ENCODE peak calls at places on chromosomes 7 and 10, in ten cellular contexts. S, E, W, Q, A, D, U, I, Z and V are unnamed samples.
A peak's percentile ranks its signal among the peaks of the same experiment; 100 is the strongest.

GRCh38 chr7:152341039-152341913 is 94.5 kb downstream of the KMT2C start:
- DNase-seq in S (peak; percentile 71), E (peak; percentile 26), W (no peak), Q (peak; percentile 35), A (peak; percentile 27), D (peak; percentile 71), U (peak; percentile 35), I (peak; percentile 32), Z (no peak), V (no peak)

GRCh38 chr7:111529507-111530355 is 32.6 kb downstream of the IMMP2L start:
- DNase-seq in S (peak; percentile 14), E (no peak), W (no peak), Q (no peak), A (no peak), D (no peak), U (no peak), I (no peak), Z (no peak), V (no peak)

GRCh38 chr7:41964849-41965745 is 262.2 kb upstream of the INHBA start:
- DNase-seq in S (no peak), E (no peak), W (no peak), Q (no peak), A (no peak), D (no peak), U (no peak), I (no peak), Z (no peak), V (no peak)

GRCh38 chr7:36165059-36165458 is 12.0 kb downstream of the EEPD1 start:
- DNase-seq in S (peak; percentile 32), E (no peak), W (no peak), Q (no peak), A (no peak), D (no peak), U (no peak), I (no peak), Z (no peak), V (peak; percentile 16)

GRCh38 chr10:31648966-31649365 is 279.7 kb downstream of the ARHGAP12 start:
- DNase-seq in S (peak; percentile 49), E (no peak), W (no peak), Q (no peak), A (no peak), D (no peak), U (no peak), I (no peak), Z (no peak), V (no peak)

GRCh38 chr10:12656518-12657142 is 307.3 kb downstream of the CAMK1D start:
- DNase-seq in S (peak; percentile 75), E (peak; percentile 29), W (no peak), Q (peak; percentile 26), A (no peak), D (peak; percentile 56), U (peak; percentile 37), I (peak; percentile 24), Z (no peak), V (peak; percentile 29)

GRCh38 chr7:131221061-131221460 is 106.6 kb upstream of the MKLN1 start:
- DNase-seq in S (no peak), E (no peak), W (no peak), Q (no peak), A (no peak), D (no peak), U (no peak), I (no peak), Z (no peak), V (no peak)

GRCh38 chr10:14526326-14526725 is 195.6 kb upstream of the FRMD4A start:
- DNase-seq in S (no peak), E (no peak), W (no peak), Q (no peak), A (no peak), D (no peak), U (no peak), I (no peak), Z (no peak), V (no peak)

GRCh38 chr7:101550641-101551531 is 78.2 kb downstream of the MYL10 start:
- DNase-seq in S (peak; percentile 9), E (no peak), W (no peak), Q (no peak), A (no peak), D (peak; percentile 72), U (peak; percentile 51), I (no peak), Z (no peak), V (no peak)

DNA sequence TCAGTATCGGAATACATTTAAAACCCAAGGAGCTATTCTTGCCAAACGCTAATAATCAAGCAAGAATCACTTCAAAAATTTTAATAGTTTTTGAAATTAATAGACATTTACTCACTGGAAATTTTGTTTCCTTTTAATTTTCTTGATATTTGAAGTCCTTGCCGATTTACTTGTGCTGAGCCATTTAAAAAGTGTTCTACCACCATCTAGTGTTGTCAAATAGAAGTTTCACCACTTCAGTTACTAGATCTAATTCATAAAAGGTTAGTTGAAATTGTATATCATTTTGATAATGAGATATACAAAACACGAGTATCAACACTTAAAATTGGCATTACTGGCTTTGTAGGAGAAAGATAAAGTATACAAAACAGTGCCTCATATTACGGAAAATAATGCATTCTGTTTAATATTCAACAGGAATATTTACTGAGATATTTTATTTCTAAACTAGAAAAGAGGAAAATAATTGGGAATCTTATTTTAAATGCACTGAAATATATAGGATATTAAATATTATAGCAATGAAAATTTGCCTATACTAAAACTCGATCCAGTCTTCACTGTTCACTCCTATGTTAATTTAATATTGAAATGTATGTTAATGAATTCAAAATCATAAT is 664.8 kb upstream of the SEMA3D start:
- DNase-seq in S (peak; percentile 81), E (no peak), W (no peak), Q (no peak), A (no peak), D (peak; percentile 31), U (no peak), I (no peak), Z (no peak), V (peak; percentile 17)
- TF ChIP-seq CTCF in S (peak; percentile 52), E (peak; percentile 37), W (peak; percentile 24), Q (no peak), A (peak; percentile 28), D (peak; percentile 85), U (no peak), I (peak; percentile 49), Z (peak; percentile 37), V (peak; percentile 20)

DNA sequence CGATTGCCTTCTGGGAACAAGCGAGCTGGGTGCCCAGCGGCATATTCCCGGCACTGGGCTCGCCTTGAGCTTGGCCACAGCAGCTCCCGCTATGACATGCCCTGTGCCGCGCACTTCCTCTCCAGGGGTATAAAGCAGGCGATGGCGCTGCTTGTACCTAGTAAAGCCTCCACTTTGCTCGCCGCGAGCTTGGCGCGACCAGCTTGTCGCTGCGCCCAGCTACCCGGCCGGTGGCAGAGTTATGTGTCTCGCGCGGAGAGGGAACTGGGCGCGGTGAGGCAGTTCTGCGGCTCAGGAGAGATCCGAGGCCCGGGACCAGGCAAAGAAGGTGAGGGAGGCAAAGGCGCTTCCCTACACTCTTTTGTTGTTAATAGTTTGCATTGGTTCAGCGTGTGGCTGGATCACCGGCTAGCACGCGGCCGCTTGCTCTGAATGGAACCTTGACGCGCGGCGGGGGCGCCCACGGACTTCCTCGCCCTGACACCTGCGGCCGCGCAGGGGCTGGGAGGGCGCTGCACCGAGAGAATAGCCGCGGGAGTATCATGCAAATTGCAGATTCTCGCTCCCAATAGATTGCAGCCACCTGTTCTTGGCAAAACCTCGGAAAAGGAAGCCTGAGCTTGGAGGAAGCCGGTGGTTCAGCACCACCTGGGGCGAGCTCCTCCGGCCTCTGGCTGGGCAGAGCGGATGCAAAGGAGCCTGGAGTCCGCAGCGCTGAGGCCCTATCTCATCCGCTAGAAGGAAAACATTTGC is 3.0 kb upstream of the BUB3 start:
- DNase-seq in S (no peak), E (no peak), W (no peak), Q (no peak), A (no peak), D (peak; percentile 52), U (no peak), I (no peak), Z (no peak), V (no peak)
- H3K4me3 ChIP-seq in S (peak overlapping the region; percentile 17), E (no peak overlapping the region), W (peak overlapping the region; percentile 58), Q (peak overlapping the region; percentile 19), A (no peak overlapping the region), D (no peak overlapping the region), U (no peak overlapping the region), I (peak overlapping the region; percentile 50), Z (peak overlapping the region; percentile 47), V (no peak overlapping the region)

GRCh38 chr7:107890493-107890961 is 456 bp upstream of the DLD start:
- DNase-seq in S (no peak), E (no peak), W (no peak), Q (no peak), A (no peak), D (peak; percentile 65), U (no peak), I (no peak), Z (no peak), V (no peak)
- TF ChIP-seq CTCF in S (no peak), E (no peak), W (no peak), Q (no peak), A (no peak), D (no peak), U (no peak), I (no peak), Z (no peak), V (no peak)

GRCh38 chr7:27191716-27192545 is 6.9 kb upstream of the HOXA11 start:
- DNase-seq in S (no peak), E (peak; percentile 59), W (no peak), Q (no peak), A (no peak), D (no peak), U (no peak), I (no peak), Z (no peak), V (no peak)

GRCh38 chr7:27193335-27194001 is 6.4 kb downstream of the HOXA13 start:
- DNase-seq in S (no peak), E (peak; percentile 33), W (no peak), Q (no peak), A (peak; percentile 9), D (no peak), U (no peak), I (no peak), Z (no peak), V (no peak)

GRCh38 chr7:27194002-27194352 is 5.9 kb downstream of the HOXA13 start:
- DNase-seq in S (no peak), E (no peak), W (no peak), Q (no peak), A (no peak), D (no peak), U (no peak), I (no peak), Z (no peak), V (no peak)

GRCh38 chr7:27191081-27191715 is 6.2 kb upstream of the HOXA11 start:
- DNase-seq in S (no peak), E (peak; percentile 33), W (no peak), Q (no peak), A (no peak), D (no peak), U (no peak), I (no peak), Z (no peak), V (no peak)

GRCh38 chr7:27192546-27193334 is 7.2 kb downstream of the HOXA13 start:
- DNase-seq in S (no peak), E (peak; percentile 55), W (no peak), Q (no peak), A (no peak), D (peak; percentile 67), U (no peak), I (no peak), Z (no peak), V (no peak)
- H3K4me3 ChIP-seq in S (no peak overlapping the region), E (peak overlapping the region; percentile 81), W (peak overlapping the region; percentile 55), Q (peak overlapping the region; percentile 83), A (peak overlapping the region; percentile 27), D (no peak overlapping the region), U (no peak overlapping the region), I (no peak overlapping the region), Z (peak overlapping the region; percentile 54), V (no peak overlapping the region)